ENCODE peak calls at places on chromosomes 2 and 18, in nine cellular contexts. Y is endothelial cell of umbilical vein, L is choroid plexus epithelial cell, I is left ventricle myocardium inferior, F is MCF 10A, J is cardiac fibroblast, X is brain microvascular endothelial cell, K is activated B cell treated with CpG ODN at 0.5 μM for 24 hours, D is foreskin fibroblast. G is an unnamed sample.

GRCh38 chr2:176188969-176189665 is 649 bp downstream of the HOXD1 start:
- DNase-seq in Y (peak), L (no peak), I (no peak), F (no peak), J (no peak), X (no peak), K (no peak), D (no peak), G (no peak)

GRCh38 chr2:192593561-192593960 is 398.8 kb upstream of the TMEFF2 start:
- DNase-seq in Y (no peak), L (no peak), I (no peak), F (no peak), J (no peak), X (no peak), K (no peak), D (no peak), G (no peak)

GRCh38 chr18:35888329-35888728 is 84.2 kb upstream of the RMP24 start:
- DNase-seq in Y (no peak), L (no peak), I (no peak), F (no peak), J (no peak), X (no peak), K (no peak), D (no peak), G (no peak)

GRCh38 chr2:217361491-217361890 is 501.6 kb upstream of the TNP1 start:
- DNase-seq in Y (no peak), L (no peak), I (no peak), F (no peak), J (no peak), X (no peak), K (no peak), D (no peak), G (no peak)

GRCh38 chr2:236919209-236919608 is 166.5 kb upstream of the COPS8 start:
- DNase-seq in Y (peak), L (peak), I (no peak), F (peak), J (peak), X (peak), K (no peak), D (peak), G (no peak)

GRCh38 chr2:85057236-85057635 is 76.0 kb upstream of the TCF7L1 start:
- DNase-seq in Y (no peak), L (no peak), I (no peak), F (no peak), J (no peak), X (no peak), K (no peak), D (peak), G (no peak)

GRCh38 chr18:13726972-13727331 is 479 bp downstream of the RNMT start:
- DNase-seq in Y (no peak), L (peak), I (peak), F (no peak), J (peak), X (peak), K (no peak), D (peak), G (no peak)

GRCh38 chr2:237434916-237435315 is 21.0 kb upstream of the COL6A3 start:
- DNase-seq in Y (no peak), L (peak), I (no peak), F (peak), J (peak), X (peak), K (no peak), D (no peak), G (no peak)

GRCh38 chr18:75475228-75475627 is 47.7 kb upstream of the SMIM21 start:
- DNase-seq in Y (peak), L (peak), I (no peak), F (peak), J (peak), X (peak), K (no peak), D (peak), G (peak)

GRCh38 chr2:196337618-196337953 is 166.2 kb upstream of the STK17B start:
- DNase-seq in Y (no peak), L (no peak), I (no peak), F (no peak), J (no peak), X (no peak), K (no peak), D (no peak), G (no peak)

GRCh38 chr2:28463893-28464292 is 32.0 kb upstream of the PLB1 start:
- DNase-seq in Y (no peak), L (peak), I (no peak), F (no peak), J (peak), X (no peak), K (no peak), D (no peak), G (no peak)

GRCh38 chr18:49788327-49788908 is 24.9 kb downstream of the ACAA2 start:
- DNase-seq in Y (peak), L (peak), I (no peak), F (no peak), J (peak), X (peak), K (no peak), D (no peak), G (no peak)

GRCh38 chr2:430280-431040 is 142.6 kb upstream of the ALKAL2 start:
- DNase-seq in Y (no peak), L (no peak), I (no peak), F (no peak), J (no peak), X (no peak), K (no peak), D (no peak), G (no peak)

GRCh38 chr2:128496700-128497099 is 178.0 kb upstream of the HS6ST1 start:
- DNase-seq in Y (no peak), L (no peak), I (no peak), F (no peak), J (no peak), X (no peak), K (no peak), D (no peak), G (no peak)

GRCh38 chr2:150485114-150485870 is 2.2 kb downstream of the RND3 start:
- DNase-seq in Y (peak), L (peak), I (peak), F (peak), J (peak), X (no peak), K (no peak), D (no peak), G (no peak)

GRCh38 chr2:221596192-221596591 is 24.1 kb upstream of the EPHA4 start:
- DNase-seq in Y (peak), L (peak), I (no peak), F (peak), J (peak), X (peak), K (no peak), D (peak), G (no peak)

GRCh38 chr2:39837856-39838453 is 58.9 kb upstream of the THUMPD2 start:
- DNase-seq in Y (peak), L (peak), I (no peak), F (peak), J (peak), X (peak), K (no peak), D (peak), G (no peak)

GRCh38 chr2:55231546-55232083 is 478 bp downstream of the CLHC1 start:
- DNase-seq in Y (no peak), L (peak), I (no peak), F (peak), J (peak), X (no peak), K (no peak), D (no peak), G (no peak)

DNA sequence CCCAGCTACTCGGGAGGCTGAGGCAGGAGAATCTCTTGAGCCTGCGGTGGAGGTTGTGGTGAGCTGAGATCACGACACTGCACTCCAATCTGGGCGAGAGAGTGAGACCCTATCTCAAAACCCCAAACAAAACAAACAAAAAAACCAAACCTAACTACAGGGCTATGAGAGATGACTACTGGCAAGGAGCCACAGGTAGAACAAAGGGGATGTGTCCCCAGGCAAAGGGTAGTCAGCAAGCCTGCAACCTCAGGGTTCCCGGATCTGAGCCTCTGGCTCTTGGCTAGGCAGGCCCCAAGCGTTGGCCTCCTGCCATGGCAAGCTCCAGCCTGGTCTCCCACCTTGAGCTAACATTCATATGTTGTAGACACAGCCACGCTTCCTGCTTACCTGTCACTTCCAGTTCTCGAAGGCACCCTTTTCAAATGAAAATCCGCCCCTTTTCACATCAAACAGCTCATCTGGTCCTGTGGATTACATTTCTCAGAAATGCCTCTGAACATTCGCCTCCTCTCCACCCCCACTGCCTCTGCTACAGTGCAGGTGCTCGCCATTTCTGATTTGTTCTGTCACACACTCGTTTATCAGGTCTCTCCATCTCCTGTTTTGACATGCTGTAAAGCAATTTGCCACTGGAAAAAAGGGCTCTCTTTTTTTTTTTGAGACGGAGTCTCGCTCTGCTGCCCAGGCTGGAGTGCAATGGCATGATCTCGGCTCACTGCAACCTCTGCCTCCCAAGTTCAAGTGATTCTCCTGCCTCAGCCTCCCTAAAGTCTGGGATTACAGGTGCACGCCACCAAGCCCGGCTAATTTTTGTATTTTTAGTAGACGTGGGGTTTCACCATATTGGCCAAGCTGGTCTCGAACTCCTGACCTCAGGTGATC is 13.1 kb upstream of the ACTR3 start:
- DNase-seq in Y (no peak), L (no peak), I (no peak), F (peak), J (no peak), X (no peak), K (no peak), D (no peak), G (no peak)
- TF ChIP-seq CTCF in Y (no peak), L (no peak), I (no peak), F (no peak), J (no peak), X (no peak), K (no peak), D (no peak), G (no peak)

DNA sequence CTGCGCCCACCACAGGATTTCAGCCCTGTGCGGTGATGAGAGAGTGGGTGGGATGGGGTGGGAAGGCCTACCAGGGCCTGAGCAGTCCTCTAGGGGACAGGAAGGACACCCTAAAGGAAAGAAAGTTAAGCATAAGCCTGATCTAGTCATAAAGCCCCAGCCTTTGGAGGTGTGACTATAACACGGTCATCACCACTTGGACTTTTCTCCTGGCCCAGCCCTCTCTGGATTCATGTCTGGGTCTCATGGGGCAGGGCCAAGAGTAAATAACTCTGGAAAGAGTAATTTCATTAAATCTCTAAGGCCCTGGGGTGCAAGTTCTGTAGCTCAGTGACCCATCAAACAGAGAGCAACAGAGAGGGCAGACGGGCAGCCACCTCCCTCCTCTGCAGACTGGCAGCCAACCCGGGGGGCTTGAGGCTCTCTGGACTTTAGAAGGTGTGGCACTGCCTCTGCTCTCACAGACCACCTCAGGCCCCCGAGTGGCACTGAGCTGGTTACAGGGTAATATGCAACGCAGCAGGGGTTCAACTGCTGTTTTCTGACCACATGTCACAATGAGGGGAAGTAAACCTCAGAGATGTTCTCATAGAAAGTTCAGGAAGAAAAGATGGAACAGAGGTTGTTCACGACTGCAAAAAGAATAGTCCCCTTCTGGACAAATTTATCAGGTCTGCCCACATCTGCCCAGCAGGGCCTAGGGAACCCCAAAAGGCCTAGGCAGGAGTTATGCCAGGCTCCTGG is 41.5 kb downstream of the TGFA start:
- DNase-seq in Y (no peak), L (no peak), I (no peak), F (no peak), J (no peak), X (no peak), K (no peak), D (no peak), G (no peak)
- TF ChIP-seq CTCF in Y (no peak), L (no peak), I (no peak), F (no peak), J (no peak), X (no peak), K (no peak), D (no peak), G (no peak)

GRCh38 chr2:241836257-241836656 is 22.4 kb downstream of the PDCD1 start:
- DNase-seq in Y (no peak), L (peak), I (no peak), F (no peak), J (no peak), X (no peak), K (no peak), D (no peak), G (no peak)
- TF ChIP-seq CTCF in Y (no peak), L (no peak), I (no peak), F (no peak), J (no peak), X (no peak), K (no peak), D (no peak), G (no peak)

GRCh38 chr2:134366359-134366758 is 112.5 kb downstream of the MGAT5 start:
- DNase-seq in Y (no peak), L (no peak), I (no peak), F (no peak), J (no peak), X (no peak), K (no peak), D (no peak), G (no peak)

GRCh38 chr2:134367216-134367615 is 113.3 kb downstream of the MGAT5 start:
- DNase-seq in Y (no peak), L (no peak), I (no peak), F (no peak), J (no peak), X (no peak), K (no peak), D (no peak), G (no peak)

GRCh38 chr2:134367915-134368911 is 114.3 kb downstream of the MGAT5 start:
- DNase-seq in Y (peak), L (peak), I (no peak), F (no peak), J (peak), X (peak), K (no peak), D (no peak), G (no peak)

GRCh38 chr2:134362751-134363150 is 108.9 kb downstream of the MGAT5 start:
- DNase-seq in Y (no peak), L (no peak), I (no peak), F (no peak), J (no peak), X (no peak), K (no peak), D (no peak), G (no peak)

DNA sequence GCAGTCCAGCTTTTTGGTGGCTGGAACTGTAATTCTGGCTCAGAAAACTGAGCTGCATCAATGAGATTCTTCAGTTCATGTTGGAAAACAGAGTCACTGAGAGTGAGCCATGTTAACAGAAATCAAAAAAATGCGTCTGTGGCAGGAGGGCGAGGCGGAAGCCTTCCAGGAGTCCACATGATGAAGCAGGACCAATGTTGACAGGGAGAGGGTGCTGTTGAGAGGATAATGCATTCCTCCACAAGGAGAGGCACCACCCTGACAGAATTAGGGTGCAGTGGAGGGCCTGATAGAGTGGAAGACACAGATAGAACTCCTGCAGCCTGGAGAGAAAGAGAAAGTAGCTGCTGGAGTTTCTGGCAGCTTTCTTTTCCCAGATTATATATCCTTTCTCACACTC is 111.5 kb downstream of the MGAT5 start:
- DNase-seq in Y (no peak), L (peak), I (no peak), F (peak), J (no peak), X (no peak), K (no peak), D (no peak), G (no peak)
- TF ChIP-seq CTCF in Y (no peak), L (peak), I (peak), F (no peak), J (peak), X (peak), K (no peak), D (no peak), G (no peak)

GRCh38 chr18:30886998-30887397 is 155.5 kb downstream of the DSC3 start:
- DNase-seq in Y (no peak), L (no peak), I (no peak), F (no peak), J (no peak), X (no peak), K (no peak), D (no peak), G (no peak)

GRCh38 chr18:30888344-30888743 is 154.2 kb downstream of the DSC3 start:
- DNase-seq in Y (no peak), L (no peak), I (no peak), F (no peak), J (no peak), X (no peak), K (no peak), D (no peak), G (no peak)

GRCh38 chr18:30889582-30890301 is 152.8 kb downstream of the DSC3 start:
- DNase-seq in Y (peak), L (peak), I (no peak), F (peak), J (peak), X (peak), K (no peak), D (no peak), G (no peak)
- TF ChIP-seq CTCF in Y (peak), L (peak), I (peak), F (peak), J (peak), X (peak), K (no peak), D (no peak), G (no peak)